ENCODE peak calls at places on chromosomes 1 and 21, in eight cellular contexts. M is IMR-90, R is HCT116, K is upper lobe of right lung, F is testis, V is thoracic aorta, I is left ventricle myocardium inferior, B is cardiac muscle cell. P is an unnamed sample.

GRCh38 chr1:4931486-4931885 is 277.1 kb downstream of the AJAP1 start:
- DNase-seq in M (no peak), R (no peak), K (no peak), F (no peak), V (no peak), I (no peak), B (no peak), P (no peak)

GRCh38 chr1:226736908-226737818 is 1.9 kb downstream of the ITPKB start:
- DNase-seq in M (peak; percentile 23), R (no peak), K (peak; percentile 74), F (peak; percentile 58), V (no peak), I (peak; percentile 39), B (peak; percentile 74), P (peak; percentile 7)

GRCh38 chr1:202063093-202063492 is 52.7 kb downstream of the ELF3 start:
- DNase-seq in M (peak; percentile 39), R (no peak), K (no peak), F (no peak), V (no peak), I (no peak), B (no peak), P (peak; percentile 29)

GRCh38 chr1:94265011-94265422 is 27.6 kb upstream of the ARHGAP29 start:
- DNase-seq in M (no peak), R (no peak), K (no peak), F (no peak), V (no peak), I (no peak), B (no peak), P (peak; percentile 76)

GRCh38 chr1:205003358-205004145 is 39.5 kb upstream of the CNTN2 start:
- DNase-seq in M (no peak), R (no peak), K (no peak), F (no peak), V (no peak), I (no peak), B (no peak), P (no peak)

GRCh38 chr1:39569034-39569433 is 7.6 kb downstream of the PABPC4 start:
- DNase-seq in M (no peak), R (no peak), K (no peak), F (no peak), V (no peak), I (no peak), B (peak; percentile 22), P (no peak)

GRCh38 chr1:223276029-223276428 is 87.9 kb downstream of the SUSD4 start:
- DNase-seq in M (no peak), R (no peak), K (no peak), F (no peak), V (no peak), I (no peak), B (no peak), P (no peak)

GRCh38 chr1:39625462-39626273 is 13.8 kb downstream of the HEYL start:
- DNase-seq in M (peak; percentile 53), R (no peak), K (peak; percentile 73), F (peak; percentile 91), V (peak; percentile 89), I (peak; percentile 90), B (peak; percentile 65), P (no peak)

GRCh38 chr1:163472267-163472666 is 150.5 kb downstream of the NUF2 start:
- DNase-seq in M (no peak), R (no peak), K (no peak), F (no peak), V (no peak), I (no peak), B (no peak), P (no peak)

GRCh38 chr1:182589520-182589919 is 464 bp upstream of the RNASEL start:
- DNase-seq in M (no peak), R (no peak), K (no peak), F (no peak), V (no peak), I (no peak), B (no peak), P (no peak)

GRCh38 chr1:4494558-4494957 is 159.9 kb upstream of the AJAP1 start:
- DNase-seq in M (no peak), R (no peak), K (no peak), F (no peak), V (no peak), I (no peak), B (no peak), P (peak; percentile 2)

GRCh38 chr1:155513300-155513926 is 49.2 kb downstream of the ASH1L start:
- DNase-seq in M (peak; percentile 79), R (no peak), K (no peak), F (no peak), V (no peak), I (no peak), B (no peak), P (no peak)

GRCh38 chr1:119743776-119744597 is 24.7 kb downstream of the HMGCS2 start:
- DNase-seq in M (peak; percentile 79), R (peak; percentile 44), K (no peak), F (peak; percentile 78), V (no peak), I (peak; percentile 61), B (peak; percentile 77), P (peak; percentile 55)

GRCh38 chr1:183783896-183784637 is 20.9 kb upstream of the RGL1 start:
- DNase-seq in M (peak; percentile 91), R (no peak), K (no peak), F (peak; percentile 64), V (no peak), I (peak; percentile 66), B (peak; percentile 16), P (no peak)

GRCh38 chr1:167107456-167107855 is 13.6 kb downstream of the STYXL2 start:
- DNase-seq in M (no peak), R (no peak), K (no peak), F (no peak), V (no peak), I (no peak), B (no peak), P (peak; percentile 74)

GRCh38 chr1:166947398-166948043 is 27.8 kb downstream of the ILDR2 start:
- DNase-seq in M (peak; percentile 28), R (no peak), K (peak; percentile 65), F (peak; percentile 91), V (peak; percentile 7), I (peak; percentile 25), B (peak; percentile 77), P (no peak)

GRCh38 chr1:59018860-59019259 is 235.0 kb upstream of the JUN start:
- DNase-seq in M (no peak), R (no peak), K (no peak), F (peak; percentile 17), V (no peak), I (peak; percentile 46), B (no peak), P (no peak)

GRCh38 chr1:231734417-231734816 is 107.8 kb downstream of the DISC1 start:
- DNase-seq in M (peak; percentile 2), R (no peak), K (no peak), F (no peak), V (no peak), I (no peak), B (peak; percentile 25), P (no peak)

GRCh38 chr21:41453761-41454160 is 27.7 kb downstream of the MX1 start:
- DNase-seq in M (no peak), R (no peak), K (no peak), F (no peak), V (no peak), I (no peak), B (no peak), P (no peak)

GRCh38 chr1:174040387-174040786 is 18.2 kb upstream of the RC3H1 start:
- DNase-seq in M (peak; percentile 95), R (peak; percentile 49), K (no peak), F (no peak), V (no peak), I (no peak), B (no peak), P (peak; percentile 50)

GRCh38 chr1:70156529-70157120 is 48.8 kb downstream of the LRRC40 start:
- DNase-seq in M (peak; percentile 48), R (no peak), K (no peak), F (no peak), V (no peak), I (no peak), B (no peak), P (no peak)

GRCh38 chr1:107877749-107878148 is 87.2 kb downstream of the VAV3 start:
- DNase-seq in M (no peak), R (no peak), K (no peak), F (no peak), V (no peak), I (no peak), B (no peak), P (no peak)

GRCh38 chr1:107879338-107879737 is 85.6 kb downstream of the VAV3 start:
- DNase-seq in M (no peak), R (no peak), K (no peak), F (no peak), V (no peak), I (no peak), B (no peak), P (peak; percentile 31)

GRCh38 chr1:107877092-107877491 is 87.9 kb downstream of the VAV3 start:
- DNase-seq in M (peak; percentile 21), R (no peak), K (no peak), F (no peak), V (no peak), I (no peak), B (no peak), P (no peak)

GRCh38 chr1:107883562-107883961 is 81.4 kb downstream of the VAV3 start:
- DNase-seq in M (no peak), R (no peak), K (no peak), F (no peak), V (no peak), I (no peak), B (peak; percentile 74), P (peak; percentile 28)

DNA sequence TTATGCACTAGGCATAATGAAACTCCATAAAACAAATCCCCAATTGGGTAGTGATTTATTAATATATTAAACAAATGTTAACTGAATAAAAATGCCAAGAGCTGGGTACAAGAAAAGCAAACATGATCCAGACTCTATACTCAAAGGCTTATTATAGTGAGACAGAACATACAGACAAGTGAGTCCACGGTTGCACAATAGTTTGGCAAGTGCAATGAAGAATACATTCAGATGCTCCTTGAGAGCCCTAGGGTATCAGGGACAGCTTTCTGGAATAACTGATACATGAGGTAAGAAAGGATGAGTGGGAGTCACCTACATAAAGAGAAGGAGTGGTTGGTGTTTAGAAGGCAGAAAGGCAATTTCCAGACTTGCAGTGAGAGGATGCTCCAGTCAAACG is 85.1 kb downstream of the VAV3 start:
- DNase-seq in M (no peak), R (no peak), K (no peak), F (no peak), V (no peak), I (no peak), B (no peak), P (no peak)
- TF ChIP-seq CTCF in M (no peak), R (no peak), K (no peak), F (no peak), V (no peak), I (no peak), B (no peak), P (no peak)

GRCh38 chr21:46507562-46507961 is 48.9 kb downstream of the DIP2A start:
- DNase-seq in M (no peak), R (no peak), K (no peak), F (no peak), V (no peak), I (no peak), B (no peak), P (no peak)
- H3K9me3 ChIP-seq in M (no peaks in the 10 kb centered on the region), R (no peaks in the 10 kb centered on the region), K (no peaks in the 10 kb centered on the region), F (no peaks in the 10 kb centered on the region), V (no peaks in the 10 kb centered on the region), I (no peaks in the 10 kb centered on the region), B (no peaks in the 10 kb centered on the region), P (no peaks in the 10 kb centered on the region)

GRCh38 chr1:88302843-88303486 is 381.1 kb upstream of the PKN2 start:
- DNase-seq in M (peak; percentile 55), R (no peak), K (no peak), F (peak; percentile 39), V (no peak), I (no peak), B (peak; percentile 64), P (no peak)
- TF ChIP-seq CTCF in M (peak; percentile 65), R (peak; percentile 54), K (peak; percentile 44), F (peak; percentile 40), V (peak; percentile 49), I (peak; percentile 59), B (peak; percentile 42), P (peak; percentile 77)

GRCh38 chr1:147236959-147237791 is 5.3 kb upstream of the CHD1L start:
- DNase-seq in M (no peak), R (no peak), K (no peak), F (no peak), V (no peak), I (no peak), B (no peak), P (peak; percentile 40)
- H3K9me3 ChIP-seq in M (no peaks in the 10 kb centered on the region), R (no peaks in the 10 kb centered on the region), K (no peaks in the 10 kb centered on the region), F (no peaks in the 10 kb centered on the region), V (no peaks in the 10 kb centered on the region), I (no peaks in the 10 kb centered on the region), B (no peaks in the 10 kb centered on the region), P (no peaks in the 10 kb centered on the region)

P was measured in PC-9.